ENCODE peak calls at places on chromosome 4, in ten cellular contexts. D, A, C, O, J, I, T, R, P and Z are unnamed samples.

GRCh38 chr4:174828845-174829701 is at the start of gene GLRA3:
- DNase-seq in D (peak), A (no peak), C (peak), O (no peak), J (peak), I (peak), T (peak), R (no peak), P (no peak), Z (no peak)

GRCh38 chr4:113057891-113058290 is 8.4 kb downstream of the ANK2 start:
- DNase-seq in D (no peak), A (no peak), C (peak), O (peak), J (peak), I (peak), T (no peak), R (no peak), P (no peak), Z (no peak)

GRCh38 chr4:110198472-110199419 is at the start of gene ELOVL6:
- DNase-seq in D (peak), A (peak), C (peak), O (peak), J (peak), I (no peak), T (no peak), R (no peak), P (no peak), Z (peak)

GRCh38 chr4:98929341-98930267 is 671 bp upstream of the EIF4E start:
- DNase-seq in D (peak), A (peak), C (peak), O (peak), J (peak), I (no peak), T (peak), R (peak), P (no peak), Z (peak)

GRCh38 chr4:100894339-100894870 is 376.6 kb upstream of the EMCN start:
- DNase-seq in D (no peak), A (no peak), C (no peak), O (no peak), J (no peak), I (no peak), T (no peak), R (no peak), P (no peak), Z (no peak)

GRCh38 chr4:89724716-89725115 is 112.2 kb downstream of the SNCA start:
- DNase-seq in D (no peak), A (no peak), C (peak), O (peak), J (peak), I (no peak), T (no peak), R (peak), P (no peak), Z (no peak)

GRCh38 chr4:68021185-68021584 is 57.9 kb upstream of the TMPRSS11A start:
- DNase-seq in D (no peak), A (no peak), C (peak), O (peak), J (peak), I (no peak), T (no peak), R (no peak), P (no peak), Z (no peak)

GRCh38 chr4:154618708-154619315 is 6.4 kb upstream of the FGG start:
- DNase-seq in D (no peak), A (peak), C (peak), O (peak), J (peak), I (no peak), T (no peak), R (no peak), P (no peak), Z (peak)

GRCh38 chr4:18113710-18114331 is 92.3 kb upstream of the LCORL start:
- DNase-seq in D (no peak), A (no peak), C (no peak), O (no peak), J (no peak), I (no peak), T (no peak), R (no peak), P (no peak), Z (no peak)

GRCh38 chr4:140426610-140427103 is 791 bp downstream of the CLGN start:
- DNase-seq in D (no peak), A (no peak), C (no peak), O (no peak), J (no peak), I (peak), T (no peak), R (no peak), P (no peak), Z (no peak)

GRCh38 chr4:60682901-60683300 is 517.2 kb upstream of the ADGRL3 start:
- DNase-seq in D (no peak), A (no peak), C (peak), O (peak), J (no peak), I (no peak), T (no peak), R (peak), P (no peak), Z (no peak)

GRCh38 chr4:13539721-13540445 is 4.4 kb downstream of the NKX3-2 start:
- DNase-seq in D (no peak), A (no peak), C (no peak), O (no peak), J (no peak), I (no peak), T (no peak), R (no peak), P (no peak), Z (no peak)